ENCODE peak calls at places on chromosome 18, in five cellular contexts. T is AG10803, C is GM23248, M is foreskin fibroblast, H is mucosa of descending colon. P is an unnamed sample.

GRCh38 chr18:12838178-12838634 is 45.8 kb downstream of the PTPN2 start:
- DNase-seq in C (peak), M (peak), H (peak), T (peak), P (no peak)

GRCh38 chr18:46555724-46556123 is 101.3 kb downstream of the LOXHD1 start:
- DNase-seq in H (peak), C (peak), T (peak), M (no peak), P (no peak)

GRCh38 chr18:39529358-39529757 is 1963.8 kb upstream of the CELF4 start:
- DNase-seq in C (no peak), T (no peak), H (no peak), M (no peak), P (no peak)

GRCh38 chr18:35478520-35479435 is 19.0 kb downstream of the INO80C start:
- DNase-seq in C (peak), H (peak), T (peak), M (peak), P (no peak)

GRCh38 chr18:13279181-13280065 is 60.9 kb downstream of the LDLRAD4 start:
- DNase-seq in M (no peak), C (no peak), T (no peak), H (no peak), P (no peak)

GRCh38 chr18:39854291-39854690 is 2100.7 kb upstream of the PIK3C3 start:
- DNase-seq in T (no peak), H (no peak), C (no peak), M (no peak), P (no peak)

GRCh38 chr18:63150326-63150725 is 169.2 kb downstream of the BCL2 start:
- DNase-seq in T (no peak), M (no peak), H (no peak), C (no peak), P (no peak)

GRCh38 chr18:35436076-35436649 is 59.0 kb upstream of the ZNF396 start:
- DNase-seq in M (peak), C (no peak), H (no peak), T (no peak), P (no peak)

GRCh38 chr18:64851796-64852195 is 702.9 kb upstream of the LINC00305 start:
- DNase-seq in H (no peak), M (peak), T (no peak), C (no peak), P (no peak)

GRCh38 chr18:30971338-30971956 is 71.1 kb downstream of the DSC3 start:
- DNase-seq in H (no peak), M (peak), C (peak), T (peak), P (no peak)

GRCh38 chr18:45441110-45441842 is 174.0 kb upstream of the SLC14A2 start:
- DNase-seq in M (peak), T (peak), C (peak), H (peak), P (no peak)

GRCh38 chr18:51082571-51083264 is 52.7 kb downstream of the SMAD4 start:
- DNase-seq in T (no peak), H (no peak), M (no peak), C (no peak), P (no peak)

GRCh38 chr18:12455511-12455910 is 47.8 kb downstream of the PRELID3A start:
- DNase-seq in T (no peak), C (peak), H (no peak), M (peak), P (peak)

GRCh38 chr18:45006934-45007333 is 326.2 kb downstream of the SETBP1 start:
- DNase-seq in M (peak), T (no peak), H (no peak), C (peak), P (no peak)

GRCh38 chr18:67421666-67422065 is 94.9 kb downstream of the DSEL start:
- DNase-seq in T (no peak), M (no peak), H (no peak), C (no peak), P (no peak)

DNA sequence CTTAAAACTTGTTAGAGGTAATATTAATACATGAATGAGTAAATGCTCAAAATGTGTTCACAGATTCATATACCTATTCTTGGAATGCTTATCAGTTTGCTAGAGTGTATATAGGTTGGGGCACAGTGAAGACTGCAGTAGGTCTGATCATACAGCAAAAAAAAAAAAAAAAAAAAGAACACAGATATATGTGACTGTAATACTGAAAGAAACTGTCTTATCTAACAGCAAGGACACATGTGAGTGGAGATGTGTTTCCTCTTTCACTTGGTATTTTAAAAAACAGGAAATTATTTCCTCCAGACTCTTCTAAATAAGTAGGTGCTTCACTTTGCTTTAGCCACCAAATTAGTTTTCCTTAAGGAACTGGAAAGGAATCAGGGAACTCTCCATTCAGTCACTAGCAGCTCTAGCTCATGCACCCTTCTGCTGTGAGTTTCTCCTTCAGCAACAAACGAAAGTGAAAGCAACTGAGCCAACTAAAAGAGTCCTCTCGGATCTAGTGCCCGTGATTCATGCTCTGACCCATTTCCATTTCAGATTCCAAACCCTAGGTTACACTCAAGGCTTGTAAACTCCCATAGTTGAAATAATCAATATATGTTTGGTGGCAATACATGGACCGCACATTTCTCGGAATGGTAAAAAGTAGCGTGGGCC is 98.5 kb downstream of the DSEL start:
- DNase-seq in H (peak), C (peak), M (peak), T (peak), P (peak)
- H3K4me3 ChIP-seq in H (no peak), C (peak), M (no peak), T (peak), P (no peak)

DNA sequence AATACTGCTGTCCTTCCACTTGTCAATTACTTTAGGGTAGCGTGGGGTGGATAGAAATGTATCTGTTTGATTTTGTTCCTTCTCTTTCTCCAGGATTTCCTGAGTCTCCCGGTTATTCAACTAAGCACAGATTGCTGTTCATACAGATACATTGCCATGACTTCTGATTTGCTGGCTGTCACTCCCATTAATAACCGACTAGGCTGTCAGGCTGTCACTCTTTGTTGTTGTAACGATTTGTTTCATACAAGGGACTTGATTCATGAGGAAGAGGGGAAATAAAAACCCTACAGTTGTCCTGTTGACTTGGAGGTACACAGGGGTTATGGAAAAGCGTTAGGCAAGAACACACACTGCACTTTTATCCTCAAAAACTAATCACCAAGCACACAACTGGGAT is 302.7 kb upstream of the SMIM21 start:
- DNase-seq in M (no peak), T (no peak), H (no peak), C (no peak), P (no peak)
- H3K4me3 ChIP-seq in M (no peak), T (no peak), H (no peak), C (no peak), P (no peak)

DNA sequence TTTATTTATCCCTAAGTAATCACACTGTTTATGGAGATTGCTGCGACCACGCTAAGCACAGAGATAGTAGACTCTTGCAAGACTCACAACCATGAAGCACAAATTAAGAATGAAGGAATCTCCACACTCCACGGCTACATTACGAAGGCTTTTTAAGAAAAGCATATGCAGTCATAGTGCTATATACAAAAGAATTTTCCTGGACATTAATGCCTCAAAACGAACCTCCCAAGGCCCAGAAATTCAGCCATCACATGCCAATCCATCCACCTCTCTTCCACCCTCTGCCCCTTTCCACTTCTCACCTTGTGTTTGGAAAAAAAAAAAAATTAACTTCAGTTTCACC is 186.7 kb downstream of the TCF4 start:
- DNase-seq in T (no peak), H (no peak), M (peak), C (peak), P (no peak)
- H3K4me3 ChIP-seq in T (peak), H (no peak), M (peak), C (peak), P (no peak)

DNA sequence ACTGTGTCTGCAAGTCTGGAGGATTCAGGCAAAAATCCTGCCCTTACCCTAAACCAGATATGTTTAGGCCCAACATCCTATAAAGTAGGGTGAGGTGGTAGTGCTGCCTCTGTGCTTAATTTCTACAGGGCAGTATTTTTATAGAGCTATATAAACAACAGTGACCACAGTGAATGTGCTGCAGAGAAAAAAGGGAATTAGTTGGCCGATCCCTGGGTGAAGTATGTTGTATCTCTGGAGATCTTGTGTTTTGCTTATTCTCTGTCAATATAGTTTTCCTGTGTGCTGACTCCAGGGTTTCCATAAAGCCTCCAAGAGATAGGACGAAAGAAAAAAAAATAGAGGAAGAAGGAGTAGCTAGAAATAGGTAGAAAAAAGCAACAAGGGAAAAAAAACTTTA is 88.9 kb upstream of the THOC1 start:
- DNase-seq in T (no peak), H (no peak), C (no peak), M (no peak), P (no peak)
- H3K4me3 ChIP-seq in T (no peak), H (no peak), C (no peak), M (no peak), P (no peak)

DNA sequence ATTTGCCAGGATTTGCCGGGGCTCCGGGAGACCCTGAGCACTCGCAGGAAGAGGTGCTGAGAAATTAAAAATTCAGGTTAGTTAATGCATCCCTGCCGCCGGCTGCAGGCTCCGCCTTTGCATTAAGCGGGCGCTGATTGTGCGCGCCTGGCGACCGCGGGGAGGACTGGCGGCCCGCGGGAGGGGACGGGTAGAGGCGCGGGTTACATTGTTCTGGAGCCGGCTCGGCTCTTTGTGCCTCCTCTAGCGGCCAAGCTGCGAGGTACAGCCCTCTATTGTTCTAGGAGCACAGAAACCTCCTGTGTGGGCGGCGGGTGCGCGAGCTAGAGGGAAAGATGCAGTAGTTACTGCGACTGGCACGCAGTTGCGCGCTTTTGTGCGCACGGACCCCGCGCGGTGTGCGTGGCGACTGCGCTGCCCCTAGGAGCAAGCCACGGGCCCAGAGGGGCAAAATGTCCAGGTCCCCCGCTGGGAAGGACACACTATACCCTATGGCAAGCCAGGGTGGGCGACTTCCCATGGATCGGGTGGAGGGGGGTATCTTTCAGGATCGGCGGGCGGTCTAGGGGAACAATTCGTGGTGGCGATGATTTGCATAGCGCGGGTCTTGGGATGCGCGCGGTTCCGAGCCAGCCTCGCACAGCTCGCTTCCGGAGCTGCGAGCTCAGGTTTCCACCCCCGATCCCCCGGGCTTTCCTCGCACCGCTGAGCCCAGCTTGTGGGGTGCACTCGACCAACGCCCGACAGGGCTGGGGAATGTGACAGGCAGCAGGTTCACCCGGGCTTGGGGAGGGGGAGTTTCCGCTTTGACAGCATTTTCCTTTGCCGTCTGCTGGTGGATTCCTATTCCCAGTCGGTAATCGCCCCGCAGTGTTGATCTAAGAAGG is 2.9 kb downstream of the ONECUT2 start:
- DNase-seq in M (peak), T (peak), C (peak), H (peak), P (peak)
- H3K4me3 ChIP-seq in M (no peak), T (peak), C (peak), H (no peak), P (peak)

DNA sequence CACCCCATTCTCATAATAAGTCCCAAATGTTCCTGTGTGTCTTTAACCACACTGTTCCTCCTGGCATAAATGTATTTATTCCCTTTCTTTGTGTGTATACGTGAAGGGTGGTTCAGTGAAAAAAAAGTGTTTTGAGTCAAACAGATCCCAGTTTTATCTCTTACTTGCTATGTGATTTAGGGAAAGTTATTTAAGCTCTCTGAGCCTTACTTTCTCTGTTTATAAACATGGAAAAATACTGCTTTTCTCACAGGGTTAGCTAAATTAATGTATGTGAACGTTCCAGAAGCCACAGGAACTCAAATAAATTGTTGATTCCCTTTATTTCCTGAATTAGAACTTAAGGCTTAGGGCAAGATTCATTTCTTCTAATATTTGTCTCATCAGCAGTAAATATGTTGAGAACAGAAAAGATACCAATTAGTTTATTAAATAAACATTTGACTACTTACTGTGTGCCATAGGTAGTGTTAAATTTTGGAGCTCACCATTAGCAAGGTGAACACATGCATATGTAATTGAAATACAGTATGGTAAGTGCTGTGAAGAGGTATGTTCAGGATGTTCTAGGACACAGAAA is 33.2 kb downstream of the RALBP1 start:
- DNase-seq in T (no peak), M (no peak), H (no peak), C (no peak), P (no peak)
- H3K4me3 ChIP-seq in T (no peak), M (no peak), H (no peak), C (no peak), P (no peak)

GRCh38 chr18:22172594-22173049 is 3.2 kb downstream of the GATA6 start:
- DNase-seq in C (peak), T (no peak), H (no peak), M (no peak), P (peak)
- H3K4me3 ChIP-seq in C (peak), T (peak), H (peak), M (no peak), P (peak)

GRCh38 chr18:23259701-23260661 is 124.7 kb downstream of the CABLES1 start:
- DNase-seq in H (peak), T (peak), C (peak), M (peak), P (peak)
- H3K4me3 ChIP-seq in H (no peak), T (peak), C (peak), M (peak), P (no peak)

DNA sequence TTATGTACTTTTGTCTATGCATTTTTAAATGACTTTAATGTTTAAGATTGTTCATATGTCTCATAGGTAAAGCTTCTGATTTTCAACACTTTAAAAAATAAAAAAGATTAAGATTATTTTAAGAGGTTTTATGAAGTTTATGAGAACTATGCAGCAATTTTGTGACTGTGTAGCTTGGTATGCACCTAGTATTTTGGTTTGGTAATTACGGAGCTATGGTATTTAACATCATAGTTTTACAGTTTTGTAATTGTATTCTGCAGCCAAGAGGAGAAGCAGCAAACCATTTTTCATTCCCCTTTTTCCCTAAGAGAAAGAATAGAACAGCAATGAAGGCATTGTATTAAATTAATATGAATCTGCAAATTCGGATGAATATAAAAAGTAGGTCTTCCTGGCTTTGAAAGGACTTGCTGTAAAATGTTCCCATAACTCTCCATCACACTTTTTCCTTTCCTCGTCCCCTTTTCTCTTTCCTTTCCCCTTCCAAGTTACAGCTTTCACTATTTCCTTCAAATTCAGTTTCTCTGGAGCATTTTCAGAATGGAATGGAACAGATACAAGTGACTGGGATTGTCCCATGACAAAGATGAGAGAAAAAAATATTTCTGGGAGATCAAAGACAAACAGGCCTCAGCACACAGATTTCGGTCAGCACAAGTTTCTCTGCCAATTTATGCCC is 26.0 kb upstream of the PIEZO2 start:
- DNase-seq in H (no peak), C (peak), M (peak), T (peak), P (no peak)
- H3K4me3 ChIP-seq in H (no peak), C (peak), M (no peak), T (no peak), P (no peak)